ENCODE peak calls at places on chromosomes 2 and 18, in five cellular contexts. One of them, this sample, is unnamed.

GRCh38 chr2:227657204-227657845 is 9.3 kb upstream of the SCYGR5 start:
- DNase-seq in cardiac fibroblast: peak
- DNase-seq in heart left ventricle: no peak
- DNase-seq in foreskin keratinocyte: no peak
- DNase-seq in Calu3: no peak
- DNase-seq in this sample: peak

GRCh38 chr2:96356889-96357288 is 21.3 kb downstream of the NCAPH start:
- DNase-seq in cardiac fibroblast: no peak
- DNase-seq in heart left ventricle: no peak
- DNase-seq in foreskin keratinocyte: no peak
- DNase-seq in Calu3: no peak
- DNase-seq in this sample: no peak

GRCh38 chr2:160224060-160224459 is 24.0 kb upstream of the ITGB6 start:
- DNase-seq in cardiac fibroblast: peak
- DNase-seq in heart left ventricle: no peak
- DNase-seq in foreskin keratinocyte: peak
- DNase-seq in Calu3: peak
- DNase-seq in this sample: peak

GRCh38 chr2:221969087-221969829 is 329.5 kb downstream of the PAX3 start:
- DNase-seq in cardiac fibroblast: peak
- DNase-seq in heart left ventricle: no peak
- DNase-seq in foreskin keratinocyte: peak
- DNase-seq in Calu3: peak
- DNase-seq in this sample: peak

GRCh38 chr2:240596080-240596460 is 9.5 kb downstream of the CAPN10 start:
- DNase-seq in cardiac fibroblast: no peak
- DNase-seq in heart left ventricle: peak
- DNase-seq in foreskin keratinocyte: no peak
- DNase-seq in Calu3: no peak
- DNase-seq in this sample: no peak

GRCh38 chr2:85785027-85785822 is 31.4 kb downstream of the ATOH8 start:
- DNase-seq in cardiac fibroblast: peak
- DNase-seq in heart left ventricle: peak
- DNase-seq in foreskin keratinocyte: no peak
- DNase-seq in Calu3: no peak
- DNase-seq in this sample: peak

GRCh38 chr2:27638709-27639108 is 9.9 kb downstream of the GPN1 start:
- DNase-seq in cardiac fibroblast: no peak
- DNase-seq in heart left ventricle: no peak
- DNase-seq in foreskin keratinocyte: peak
- DNase-seq in Calu3: no peak
- DNase-seq in this sample: peak

GRCh38 chr2:162840598-162841246 is 2.2 kb upstream of the KCNH7 start:
- DNase-seq in cardiac fibroblast: peak
- DNase-seq in heart left ventricle: no peak
- DNase-seq in foreskin keratinocyte: peak
- DNase-seq in Calu3: peak
- DNase-seq in this sample: peak

GRCh38 chr18:60693426-60693825 is 320.9 kb upstream of the MC4R start:
- DNase-seq in cardiac fibroblast: no peak
- DNase-seq in heart left ventricle: no peak
- DNase-seq in foreskin keratinocyte: peak
- DNase-seq in Calu3: no peak
- DNase-seq in this sample: no peak

GRCh38 chr2:64581777-64582539 is 57.8 kb downstream of the AFTPH start:
- DNase-seq in cardiac fibroblast: no peak
- DNase-seq in heart left ventricle: no peak
- DNase-seq in foreskin keratinocyte: no peak
- DNase-seq in Calu3: no peak
- DNase-seq in this sample: no peak

GRCh38 chr2:12433641-12433990 is 283.1 kb upstream of the TRIB2 start:
- DNase-seq in cardiac fibroblast: no peak
- DNase-seq in heart left ventricle: no peak
- DNase-seq in foreskin keratinocyte: no peak
- DNase-seq in Calu3: peak
- DNase-seq in this sample: no peak

GRCh38 chr2:20421988-20422678 is 24.7 kb upstream of the RHOB start:
- DNase-seq in cardiac fibroblast: peak
- DNase-seq in heart left ventricle: peak
- DNase-seq in foreskin keratinocyte: peak
- DNase-seq in Calu3: peak
- DNase-seq in this sample: peak

GRCh38 chr2:159968282-159968900 is 94.0 kb downstream of the PLA2R1 start:
- DNase-seq in cardiac fibroblast: peak
- DNase-seq in heart left ventricle: no peak
- DNase-seq in foreskin keratinocyte: peak
- DNase-seq in Calu3: peak
- DNase-seq in this sample: peak

GRCh38 chr18:48124857-48125626 is 194.6 kb upstream of the SMAD2 start:
- DNase-seq in cardiac fibroblast: no peak
- DNase-seq in heart left ventricle: no peak
- DNase-seq in foreskin keratinocyte: no peak
- DNase-seq in Calu3: no peak
- DNase-seq in this sample: no peak

GRCh38 chr2:159612255-159612901 is 4.0 kb downstream of the BAZ2B start:
- DNase-seq in cardiac fibroblast: peak
- DNase-seq in heart left ventricle: no peak
- DNase-seq in foreskin keratinocyte: no peak
- DNase-seq in Calu3: no peak
- DNase-seq in this sample: no peak

GRCh38 chr2:34012728-34013302 is 413.7 kb upstream of the FAM98A start:
- DNase-seq in cardiac fibroblast: peak
- DNase-seq in heart left ventricle: peak
- DNase-seq in foreskin keratinocyte: peak
- DNase-seq in Calu3: peak
- DNase-seq in this sample: peak
- TF ChIP-seq CTCF in cardiac fibroblast: peak
- TF ChIP-seq CTCF in heart left ventricle: peak
- TF ChIP-seq CTCF in foreskin keratinocyte: peak
- TF ChIP-seq CTCF in Calu3: peak
- TF ChIP-seq CTCF in this sample: peak

GRCh38 chr2:175034728-175035127 is 29.5 kb upstream of the CHN1 start:
- DNase-seq in cardiac fibroblast: no peak
- DNase-seq in heart left ventricle: no peak
- DNase-seq in foreskin keratinocyte: no peak
- DNase-seq in Calu3: no peak
- DNase-seq in this sample: no peak

GRCh38 chr2:175039031-175039430 is 33.9 kb upstream of the CHN1 start:
- DNase-seq in cardiac fibroblast: no peak
- DNase-seq in heart left ventricle: no peak
- DNase-seq in foreskin keratinocyte: no peak
- DNase-seq in Calu3: no peak
- DNase-seq in this sample: no peak

GRCh38 chr2:175035806-175036205 is 30.6 kb upstream of the CHN1 start:
- DNase-seq in cardiac fibroblast: no peak
- DNase-seq in heart left ventricle: no peak
- DNase-seq in foreskin keratinocyte: no peak
- DNase-seq in Calu3: no peak
- DNase-seq in this sample: no peak

GRCh38 chr2:175037941-175038340 is 32.8 kb upstream of the CHN1 start:
- DNase-seq in cardiac fibroblast: no peak
- DNase-seq in heart left ventricle: no peak
- DNase-seq in foreskin keratinocyte: no peak
- DNase-seq in Calu3: no peak
- DNase-seq in this sample: no peak

GRCh38 chr2:175036582-175037018 is 31.4 kb upstream of the CHN1 start:
- DNase-seq in cardiac fibroblast: peak
- DNase-seq in heart left ventricle: no peak
- DNase-seq in foreskin keratinocyte: no peak
- DNase-seq in Calu3: no peak
- DNase-seq in this sample: no peak
- TF ChIP-seq CTCF in cardiac fibroblast: peak
- TF ChIP-seq CTCF in heart left ventricle: peak
- TF ChIP-seq CTCF in foreskin keratinocyte: peak
- TF ChIP-seq CTCF in Calu3: no peak
- TF ChIP-seq CTCF in this sample: peak

GRCh38 chr18:59055345-59056032 is 84.2 kb upstream of the SEC11C start:
- DNase-seq in cardiac fibroblast: peak
- DNase-seq in heart left ventricle: no peak
- DNase-seq in foreskin keratinocyte: no peak
- DNase-seq in Calu3: no peak
- DNase-seq in this sample: no peak
- TF ChIP-seq CTCF in cardiac fibroblast: peak
- TF ChIP-seq CTCF in heart left ventricle: no peak
- TF ChIP-seq CTCF in foreskin keratinocyte: peak
- TF ChIP-seq CTCF in Calu3: no peak
- TF ChIP-seq CTCF in this sample: no peak

DNA sequence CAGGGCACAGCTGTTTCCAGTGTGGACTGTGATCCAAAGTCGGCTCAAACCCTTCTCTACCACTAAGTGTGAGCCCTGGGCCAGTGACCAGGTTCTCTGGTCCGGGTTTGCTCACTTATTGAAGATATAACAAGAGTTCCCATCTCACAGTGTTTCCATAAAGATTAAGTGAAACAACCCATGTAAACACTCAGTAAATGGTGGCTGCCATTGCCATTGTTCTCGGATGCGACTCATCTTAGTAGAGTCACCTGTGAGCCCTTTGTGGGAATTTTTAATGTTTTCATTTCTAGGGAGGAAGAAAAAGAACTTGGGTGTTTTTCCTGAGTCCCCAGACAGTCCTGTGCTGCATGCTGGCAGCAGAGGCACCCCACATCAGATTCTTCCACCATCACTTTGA is 53.4 kb downstream of the TPGS2 start:
- DNase-seq in cardiac fibroblast: no peak
- DNase-seq in heart left ventricle: no peak
- DNase-seq in foreskin keratinocyte: no peak
- DNase-seq in Calu3: no peak
- DNase-seq in this sample: no peak
- TF ChIP-seq CTCF in cardiac fibroblast: no peak
- TF ChIP-seq CTCF in heart left ventricle: no peak
- TF ChIP-seq CTCF in foreskin keratinocyte: no peak
- TF ChIP-seq CTCF in Calu3: no peak
- TF ChIP-seq CTCF in this sample: no peak

DNA sequence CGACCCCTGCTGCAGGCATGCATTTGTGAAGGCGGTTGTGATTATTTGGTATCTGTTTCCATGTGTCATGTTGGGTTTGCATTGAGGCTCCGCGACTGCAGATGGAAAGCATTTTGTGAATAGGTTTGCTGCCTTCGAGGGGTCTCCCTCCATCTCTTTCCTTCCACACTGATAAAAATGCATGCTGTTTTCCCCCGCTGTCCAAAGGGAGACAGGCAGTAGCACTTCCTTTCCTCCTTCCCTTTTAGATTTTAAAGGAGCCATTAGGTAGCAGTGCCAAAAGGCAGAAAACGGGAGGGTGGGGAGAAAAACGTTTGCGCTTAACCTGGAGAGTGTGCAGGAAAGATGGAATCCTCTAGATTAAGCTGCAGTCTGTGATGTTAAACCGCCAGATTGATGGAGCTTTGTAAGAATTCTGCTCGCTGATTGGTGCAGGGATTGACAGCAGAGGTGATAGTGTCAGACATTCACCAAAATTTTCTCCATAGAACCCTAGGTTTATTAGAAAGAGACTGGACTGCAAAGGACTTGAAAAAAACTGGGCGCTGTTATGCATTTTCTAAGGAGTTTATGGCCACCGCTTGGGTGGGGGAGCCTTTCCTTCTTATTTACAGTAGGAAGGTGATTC is 653 bp downstream of the MAPRE2 start:
- DNase-seq in cardiac fibroblast: peak
- DNase-seq in heart left ventricle: no peak
- DNase-seq in foreskin keratinocyte: no peak
- DNase-seq in Calu3: peak
- DNase-seq in this sample: no peak
- TF ChIP-seq CTCF in cardiac fibroblast: no peak
- TF ChIP-seq CTCF in heart left ventricle: no peak
- TF ChIP-seq CTCF in foreskin keratinocyte: no peak
- TF ChIP-seq CTCF in Calu3: no peak
- TF ChIP-seq CTCF in this sample: no peak

GRCh38 chr2:238061310-238062202 is 755 bp downstream of the SCLY start:
- DNase-seq in cardiac fibroblast: peak
- DNase-seq in heart left ventricle: no peak
- DNase-seq in foreskin keratinocyte: peak
- DNase-seq in Calu3: peak
- DNase-seq in this sample: no peak
- TF ChIP-seq CTCF in cardiac fibroblast: no peak
- TF ChIP-seq CTCF in heart left ventricle: no peak
- TF ChIP-seq CTCF in foreskin keratinocyte: no peak
- TF ChIP-seq CTCF in Calu3: no peak
- TF ChIP-seq CTCF in this sample: no peak

DNA sequence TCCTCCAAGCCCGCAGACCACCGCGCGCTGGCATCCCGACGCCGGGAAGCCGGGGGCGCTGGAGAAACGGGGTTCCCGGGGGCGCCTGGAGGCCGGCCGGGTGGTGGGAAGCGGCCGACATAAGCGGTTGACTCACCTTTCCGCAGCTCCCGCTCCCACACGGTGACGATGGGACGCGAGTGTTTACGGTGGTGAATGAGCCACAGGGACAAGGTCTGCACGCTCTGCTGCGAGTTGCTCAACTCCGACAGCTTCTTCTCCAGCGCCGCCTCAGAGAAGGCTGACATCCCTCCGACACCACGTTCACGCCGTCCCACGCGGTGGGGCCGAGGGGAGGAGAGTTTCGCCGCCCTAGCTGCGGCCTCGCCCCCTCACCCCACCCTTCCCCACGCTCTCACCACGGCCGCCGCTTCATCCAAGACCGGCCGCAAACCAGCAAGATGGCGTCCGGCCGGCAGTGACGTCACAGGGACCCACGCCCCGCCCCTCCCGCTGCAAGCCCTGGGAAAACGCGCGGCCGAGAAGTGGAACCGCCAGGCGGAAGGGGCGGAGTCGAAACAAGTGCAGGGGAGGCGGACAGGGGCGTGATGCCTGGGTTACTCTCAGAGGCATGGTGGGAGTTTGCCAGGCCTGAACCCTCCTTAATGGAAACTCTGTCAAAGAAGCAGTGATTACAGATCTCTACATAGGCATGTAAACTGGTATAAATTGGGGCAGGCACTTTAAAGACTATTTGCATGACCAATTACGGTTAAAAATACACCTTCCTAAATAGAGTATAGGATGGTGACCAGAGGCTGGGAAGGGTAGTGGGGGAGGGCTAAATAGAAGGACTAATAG is at the start of gene RPRD1A:
- DNase-seq in cardiac fibroblast: peak
- DNase-seq in heart left ventricle: peak
- DNase-seq in foreskin keratinocyte: peak
- DNase-seq in Calu3: peak
- DNase-seq in this sample: peak
- TF ChIP-seq CTCF in cardiac fibroblast: no peak
- TF ChIP-seq CTCF in heart left ventricle: no peak
- TF ChIP-seq CTCF in foreskin keratinocyte: no peak
- TF ChIP-seq CTCF in Calu3: no peak
- TF ChIP-seq CTCF in this sample: no peak

DNA sequence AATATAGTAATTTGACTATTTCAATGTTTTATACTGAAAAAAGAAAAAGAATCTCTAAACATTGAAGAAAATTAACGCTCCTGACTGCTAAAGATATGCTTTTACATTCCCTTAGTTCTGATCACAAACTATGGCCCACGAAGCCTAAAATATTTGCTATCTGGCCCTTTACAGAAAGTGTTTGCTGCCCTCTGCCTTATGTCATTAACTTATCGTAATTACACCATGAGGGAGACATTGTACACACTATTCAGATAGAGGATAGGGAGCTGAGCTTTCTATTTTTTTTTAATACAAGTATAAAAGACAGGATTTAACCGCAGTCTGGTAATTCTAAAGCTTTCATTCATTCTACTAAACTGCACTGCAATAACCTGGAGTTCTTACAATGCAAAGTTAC is 393.1 kb upstream of the DCC start:
- DNase-seq in cardiac fibroblast: no peak
- DNase-seq in heart left ventricle: no peak
- DNase-seq in foreskin keratinocyte: no peak
- DNase-seq in Calu3: no peak
- DNase-seq in this sample: no peak
- TF ChIP-seq CTCF in cardiac fibroblast: no peak
- TF ChIP-seq CTCF in heart left ventricle: no peak
- TF ChIP-seq CTCF in foreskin keratinocyte: no peak
- TF ChIP-seq CTCF in Calu3: no peak
- TF ChIP-seq CTCF in this sample: no peak